ENCODE peak calls at places on chromosomes 7 and 10, in nine cellular contexts. Y is posterior cingulate gyrus, L is glutamatergic neuron, V is astrocyte of the hippocampus, B is RCC 7860, S is C1 segment of cervical spinal cord, D is HFF-Myc, N is MCF 10A, X is kidney tubule cell. J is an unnamed sample.

GRCh38 chr7:34058791-34059550 is 153.6 kb downstream of the BMPER start:
- DNase-seq in Y (no peak), L (peak; percentile 45), V (peak; percentile 61), B (no peak), S (peak; percentile 16), D (no peak), N (peak; percentile 24), X (no peak), J (no peak)

GRCh38 chr7:84714765-84715164 is 472.1 kb downstream of the SEMA3D start:
- DNase-seq in Y (no peak), L (no peak), V (no peak), B (no peak), S (no peak), D (no peak), N (no peak), X (no peak), J (no peak)

GRCh38 chr7:155744931-155745683 is 67.2 kb downstream of the SHH start:
- DNase-seq in Y (no peak), L (no peak), V (no peak), B (no peak), S (no peak), D (no peak), N (no peak), X (no peak), J (no peak)

GRCh38 chr10:108095932-108096925 is 931.7 kb upstream of the SORCS1 start:
- DNase-seq in Y (no peak), L (no peak), V (no peak), B (no peak), S (no peak), D (no peak), N (peak; percentile 3), X (no peak), J (no peak)

GRCh38 chr7:158192184-158192835 is 395.3 kb downstream of the PTPRN2 start:
- DNase-seq in Y (no peak), L (no peak), V (no peak), B (no peak), S (no peak), D (no peak), N (no peak), X (no peak), J (no peak)

GRCh38 chr10:9239298-9239697 is 1184.8 kb downstream of the GATA3 start:
- DNase-seq in Y (no peak), L (no peak), V (no peak), B (peak; percentile 43), S (no peak), D (no peak), N (no peak), X (no peak), J (no peak)

GRCh38 chr10:101136708-101137121 is 5.6 kb downstream of the TLX1 start:
- DNase-seq in Y (no peak), L (no peak), V (no peak), B (no peak), S (no peak), D (no peak), N (no peak), X (no peak), J (no peak)

GRCh38 chr7:18997477-18998130 is 119.8 kb downstream of the TWIST1 start:
- DNase-seq in Y (no peak), L (no peak), V (no peak), B (no peak), S (no peak), D (no peak), N (no peak), X (no peak), J (no peak)

GRCh38 chr10:95430231-95430951 is 130.8 kb downstream of the SORBS1 start:
- DNase-seq in Y (no peak), L (peak; percentile 56), V (peak; percentile 82), B (peak; percentile 59), S (no peak), D (no peak), N (peak; percentile 73), X (peak; percentile 73), J (peak; percentile 34)

GRCh38 chr7:100493476-100494264 is 9.9 kb downstream of the NYAP1 start:
- DNase-seq in Y (no peak), L (peak; percentile 71), V (peak; percentile 56), B (no peak), S (peak; percentile 52), D (no peak), N (no peak), X (peak; percentile 37), J (no peak)

GRCh38 chr10:103709341-103709920 is 145.9 kb downstream of the SH3PXD2A start:
- DNase-seq in Y (no peak), L (no peak), V (peak; percentile 77), B (peak; percentile 23), S (peak; percentile 36), D (no peak), N (peak; percentile 29), X (peak; percentile 75), J (no peak)

GRCh38 chr7:99618726-99619125 is 2.0 kb downstream of the ZSCAN25 start:
- DNase-seq in Y (no peak), L (no peak), V (no peak), B (peak; percentile 35), S (no peak), D (peak; percentile 40), N (peak; percentile 72), X (peak; percentile 72), J (no peak)

GRCh38 chr10:29895436-29895835 is 163.9 kb downstream of the JCAD start:
- DNase-seq in Y (no peak), L (peak; percentile 52), V (peak; percentile 97), B (no peak), S (no peak), D (peak; percentile 41), N (peak; percentile 87), X (no peak), J (no peak)

GRCh38 chr7:38222481-38223096 is 44.5 kb downstream of the STARD3NL start:
- DNase-seq in Y (no peak), L (no peak), V (peak; percentile 77), B (peak; percentile 31), S (no peak), D (peak; percentile 44), N (peak; percentile 71), X (peak; percentile 69), J (peak; percentile 71)

GRCh38 chr7:19026888-19027287 is 90.5 kb downstream of the TWIST1 start:
- DNase-seq in Y (no peak), L (no peak), V (peak; percentile 30), B (peak; percentile 22), S (no peak), D (no peak), N (peak; percentile 45), X (no peak), J (no peak)